ENCODE peak calls at places on chromosomes 5 and 9, in six cellular contexts. A, Y, U, S, P and V are unnamed samples.

GRCh38 chr5:157571357-157571827 is 4.2 kb downstream of the ADAM19 start:
- DNase-seq in A (no peak), Y (no peak), U (peak), S (no peak), P (peak), V (peak)

GRCh38 chr9:112233769-112234168 is 58.7 kb upstream of the SUSD1 start:
- DNase-seq in A (no peak), Y (no peak), U (no peak), S (peak), P (no peak), V (no peak)

GRCh38 chr9:2567922-2568321 is 53.7 kb upstream of the VLDLR start:
- DNase-seq in A (no peak), Y (no peak), U (no peak), S (no peak), P (no peak), V (no peak)

GRCh38 chr9:95644377-95644776 is 127.6 kb upstream of the PTCH1 start:
- DNase-seq in A (peak), Y (no peak), U (no peak), S (no peak), P (no peak), V (no peak)

GRCh38 chr9:112168197-112168596 is 6.9 kb downstream of the SUSD1 start:
- DNase-seq in A (no peak), Y (no peak), U (peak), S (no peak), P (no peak), V (no peak)

GRCh38 chr9:13278368-13279246 is 885 bp downstream of the MPDZ start:
- DNase-seq in A (peak), Y (peak), U (no peak), S (no peak), P (no peak), V (no peak)

GRCh38 chr5:55714339-55714738 is 2.2 kb upstream of the SLC38A9 start:
- DNase-seq in A (no peak), Y (no peak), U (no peak), S (no peak), P (no peak), V (no peak)

GRCh38 chr5:167798427-167798826 is 493.0 kb upstream of the WWC1 start:
- DNase-seq in A (no peak), Y (no peak), U (no peak), S (no peak), P (no peak), V (no peak)

GRCh38 chr5:14145356-14146334 is 2.5 kb downstream of the TRIO start:
- DNase-seq in A (no peak), Y (no peak), U (no peak), S (no peak), P (no peak), V (peak)

GRCh38 chr5:116759860-116760644 is 185.4 kb upstream of the SEMA6A start:
- DNase-seq in A (peak), Y (no peak), U (no peak), S (no peak), P (no peak), V (no peak)

GRCh38 chr5:159850192-159850573 is 66.1 kb upstream of the ADRA1B start:
- DNase-seq in A (no peak), Y (no peak), U (no peak), S (peak), P (no peak), V (no peak)

GRCh38 chr9:98146101-98146991 is 27.3 kb upstream of the TRIM14 start:
- DNase-seq in A (no peak), Y (peak), U (peak), S (peak), P (peak), V (peak)